ENCODE peak calls at places on chromosomes 13 and 19, in nine cellular contexts. Q, X, S, V, A, W, I, H and N are unnamed samples.

GRCh38 chr13:73200432-73200831 is 141.6 kb downstream of the KLF5 start:
- DNase-seq in I (no peak), Q (no peak), X (peak), W (peak), H (peak), A (no peak), S (no peak), V (no peak), N (no peak)

GRCh38 chr13:92804926-92805325 is 421.7 kb upstream of the GPC6 start:
- DNase-seq in V (no peak), X (no peak), Q (no peak), A (no peak), I (no peak), W (no peak), S (no peak), H (no peak), N (no peak)

GRCh38 chr13:100423375-100423774 is 165.2 kb downstream of the GGACT start:
- DNase-seq in A (no peak), Q (no peak), W (peak), V (no peak), I (no peak), S (no peak), X (peak), H (no peak), N (no peak)

GRCh38 chr13:59016250-59016649 is 1147.5 kb downstream of the DIAPH3 start:
- DNase-seq in I (no peak), A (no peak), W (peak), V (no peak), Q (no peak), X (no peak), H (no peak), S (no peak), N (no peak)

GRCh38 chr19:52270266-52270885 is 989 bp downstream of the ZNF766 start:
- DNase-seq in A (peak), V (no peak), I (no peak), S (no peak), H (no peak), X (peak), W (no peak), Q (no peak), N (peak)

GRCh38 chr19:7556696-7557315 is 21.3 kb downstream of the PNPLA6 start:
- DNase-seq in V (no peak), I (no peak), S (no peak), Q (no peak), W (no peak), H (no peak), X (no peak), A (no peak), N (no peak)

GRCh38 chr19:35468637-35469036 is 20.6 kb downstream of the FFAR2 start:
- DNase-seq in V (no peak), W (peak), X (no peak), Q (peak), I (peak), A (no peak), S (no peak), H (peak), N (peak)

GRCh38 chr19:4830332-4830731 is 1.2 kb downstream of the TICAM1 start:
- DNase-seq in V (no peak), X (no peak), W (no peak), A (no peak), S (no peak), Q (no peak), I (no peak), H (no peak), N (no peak)

GRCh38 chr19:44959691-44960090 is 4.5 kb downstream of the CLPTM1 start:
- DNase-seq in A (no peak), I (no peak), S (no peak), Q (no peak), H (no peak), X (no peak), W (no peak), V (no peak), N (no peak)

GRCh38 chr13:102680133-102680717 is 14.6 kb downstream of the METTL21C start:
- DNase-seq in I (no peak), A (no peak), Q (peak), S (no peak), W (no peak), X (no peak), H (no peak), V (no peak), N (no peak)

GRCh38 chr13:50915562-50915961 is 6.0 kb downstream of the RNASEH2B start:
- DNase-seq in S (no peak), I (peak), W (no peak), V (no peak), A (no peak), X (no peak), Q (no peak), H (no peak), N (peak)

GRCh38 chr13:50914848-50915247 is 5.3 kb downstream of the RNASEH2B start:
- DNase-seq in I (no peak), A (no peak), S (no peak), Q (no peak), H (no peak), W (peak), V (no peak), X (peak), N (peak)

GRCh38 chr13:50916701-50917184 is 7.2 kb downstream of the RNASEH2B start:
- DNase-seq in W (no peak), H (no peak), S (no peak), I (no peak), V (no peak), A (no peak), Q (no peak), X (no peak), N (no peak)

GRCh38 chr13:50919291-50919690 is 9.7 kb downstream of the RNASEH2B start:
- DNase-seq in Q (no peak), X (peak), V (no peak), S (no peak), I (no peak), H (no peak), A (no peak), W (no peak), N (no peak)

GRCh38 chr13:50917572-50917971 is 8.0 kb downstream of the RNASEH2B start:
- DNase-seq in Q (no peak), A (no peak), S (no peak), W (no peak), X (no peak), H (no peak), V (no peak), I (no peak), N (no peak)
- TF ChIP-seq CTCF in Q (no peak), A (no peak), S (no peak), W (no peak), X (no peak), H (no peak), V (no peak), I (no peak), N (no peak)

DNA sequence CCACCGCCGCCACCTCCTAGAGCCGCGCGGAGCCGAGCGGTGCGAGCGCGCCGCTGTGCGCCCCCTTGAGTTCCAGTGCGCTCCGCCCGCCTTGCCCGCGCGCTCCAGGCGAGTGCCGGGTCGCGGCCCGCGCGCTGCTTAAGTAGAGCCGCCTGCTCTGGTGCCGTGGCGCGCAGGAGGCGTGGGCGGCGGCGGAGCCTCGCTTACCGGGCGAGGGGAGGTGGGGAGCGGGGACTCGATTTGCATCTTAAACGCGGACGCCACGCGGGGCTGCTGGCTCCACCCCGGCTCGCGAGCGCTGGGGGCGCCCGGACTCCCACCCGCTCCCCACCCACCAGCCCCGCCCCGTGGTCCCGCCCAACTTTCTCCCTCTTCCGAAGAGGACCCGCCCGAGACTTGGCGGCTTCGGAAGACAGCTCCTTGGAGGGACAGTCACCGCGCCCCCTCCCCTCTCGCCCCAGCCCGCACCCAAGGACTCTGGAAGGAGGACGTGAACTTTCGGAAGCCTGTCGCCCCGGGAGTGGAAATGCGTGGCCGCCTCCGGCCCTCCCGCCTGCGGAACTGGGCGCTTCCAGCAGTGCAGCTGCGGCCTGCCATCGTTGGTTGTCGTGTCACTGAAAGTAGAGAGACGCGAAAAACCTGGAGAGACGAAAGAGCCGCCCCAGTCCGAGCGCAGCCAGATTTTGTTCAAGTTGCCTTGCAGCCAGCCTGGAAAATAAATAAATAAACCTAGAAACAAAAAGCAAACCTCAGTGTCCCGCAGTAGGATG is at the start of gene KCTD12:
- DNase-seq in A (peak), I (peak), H (peak), X (peak), V (peak), Q (peak), W (peak), S (no peak), N (peak)
- TF ChIP-seq CTCF in A (peak), I (no peak), H (peak), X (peak), V (peak), Q (no peak), W (no peak), S (peak), N (no peak)

GRCh38 chr19:10421240-10421948 is 1.1 kb downstream of the PDE4A start:
- DNase-seq in S (no peak), W (no peak), X (no peak), A (no peak), H (no peak), Q (no peak), V (no peak), I (no peak), N (peak)
- TF ChIP-seq CTCF in S (no peak), W (no peak), X (no peak), A (peak), H (no peak), Q (no peak), V (no peak), I (no peak), N (peak)

GRCh38 chr19:18279516-18280246 is 1.7 kb downstream of the JUND start:
- DNase-seq in A (peak), I (peak), S (peak), X (peak), W (peak), V (peak), H (peak), Q (peak), N (peak)

GRCh38 chr19:18280247-18281081 is 958 bp downstream of the JUND start:
- DNase-seq in V (peak), W (peak), Q (peak), I (peak), H (peak), S (no peak), X (peak), A (peak), N (peak)

GRCh38 chr19:18279266-18279515 is 2.2 kb downstream of the JUND start:
- DNase-seq in Q (no peak), V (no peak), I (no peak), W (no peak), X (no peak), S (no peak), A (no peak), H (no peak), N (no peak)

GRCh38 chr19:18281082-18282020 is at the start of gene JUND:
- DNase-seq in H (peak), I (peak), X (peak), Q (peak), W (peak), S (peak), A (peak), V (peak), N (peak)

DNA sequence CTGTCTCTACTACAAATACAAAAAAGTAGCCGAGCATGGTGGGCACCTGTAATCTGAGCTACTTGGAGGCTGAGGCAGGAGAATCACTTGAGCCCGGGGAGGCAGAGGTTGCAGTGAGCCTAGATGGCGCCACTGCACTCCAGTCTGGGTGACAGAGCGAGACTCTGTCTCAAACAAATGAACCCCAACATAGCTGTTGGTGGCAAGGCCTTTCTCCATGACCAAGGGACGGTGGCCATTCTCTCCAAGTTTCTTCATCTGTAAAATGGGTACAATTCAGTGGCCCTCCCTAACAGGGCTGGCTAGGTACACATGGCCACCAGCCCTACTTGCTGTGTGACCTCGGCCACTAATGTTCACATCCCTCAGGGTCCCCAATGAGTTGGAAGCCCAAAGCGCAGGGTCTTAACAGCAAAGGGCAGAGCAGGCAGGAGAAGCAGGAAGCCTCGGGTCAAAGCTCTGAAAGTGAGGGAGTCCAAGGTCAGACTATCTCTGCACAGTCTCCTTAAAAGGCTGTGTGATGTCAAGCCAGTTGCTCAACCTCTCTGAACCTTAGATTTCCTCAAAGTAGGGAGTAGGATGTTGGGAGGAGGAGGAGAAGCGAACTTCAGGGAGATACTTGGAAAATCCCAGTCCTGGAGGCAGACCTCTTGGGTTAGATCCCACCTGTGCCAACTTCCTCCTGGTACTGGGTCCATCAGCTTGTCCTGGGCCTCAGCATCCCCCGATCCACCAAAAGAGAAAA is 2.7 kb downstream of the JUND start:
- DNase-seq in I (peak), W (peak), H (peak), S (no peak), Q (peak), V (no peak), A (no peak), X (no peak), N (peak)
- TF ChIP-seq CTCF in I (peak), W (peak), H (no peak), S (peak), Q (peak), V (peak), A (no peak), X (peak), N (no peak)

DNA sequence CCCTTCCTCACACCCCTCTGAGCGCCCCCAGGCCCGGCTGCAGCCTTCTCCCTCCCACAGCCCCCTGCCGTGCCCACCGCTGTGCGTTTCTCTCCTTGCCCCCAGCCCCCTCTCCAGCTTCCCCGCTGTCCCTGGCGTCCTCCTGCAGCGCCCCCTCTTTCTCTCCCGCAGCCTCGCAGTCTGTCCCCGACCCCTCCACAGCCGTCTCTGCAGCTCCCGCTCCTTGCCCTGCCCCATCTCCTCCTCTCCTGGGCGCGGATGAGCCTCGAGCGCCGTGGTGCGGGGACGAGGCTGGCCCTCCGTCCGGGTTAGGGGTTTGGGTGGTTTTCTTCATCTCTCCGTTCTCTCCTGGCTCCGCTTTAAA is 1.1 kb downstream of the KMT5C start:
- DNase-seq in H (no peak), X (no peak), Q (peak), W (no peak), A (peak), I (no peak), V (no peak), S (no peak), N (peak)
- TF ChIP-seq CTCF in H (no peak), X (peak), Q (no peak), W (peak), A (no peak), I (no peak), V (peak), S (peak), N (peak)

DNA sequence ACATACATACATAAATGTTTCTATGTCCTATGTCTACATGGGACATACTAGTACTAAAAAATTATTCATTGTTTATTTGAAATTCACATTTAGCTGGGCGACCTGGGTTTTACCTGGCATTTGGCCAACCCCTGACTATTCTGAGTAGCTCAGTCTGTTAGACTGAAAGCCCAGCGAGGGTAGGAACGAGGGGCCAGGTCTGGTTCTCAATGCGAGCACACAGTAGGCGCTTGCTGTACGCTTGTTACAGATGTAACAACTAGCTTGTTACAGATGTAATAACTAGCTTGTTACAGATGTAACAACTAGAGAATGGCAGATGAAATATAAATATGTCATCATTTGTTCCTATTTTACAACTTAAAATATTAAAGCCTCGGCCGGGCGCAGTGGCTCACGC is 920 bp upstream of the ANO8 start:
- DNase-seq in H (no peak), S (no peak), A (no peak), Q (no peak), W (no peak), V (no peak), X (no peak), I (no peak), N (no peak)
- TF ChIP-seq CTCF in H (no peak), S (no peak), A (no peak), Q (no peak), W (no peak), V (no peak), X (no peak), I (no peak), N (no peak)

GRCh38 chr13:28531195-28531955 is 36.4 kb upstream of the FLT1 start:
- DNase-seq in X (peak), A (peak), S (no peak), I (no peak), W (peak), H (peak), V (peak), Q (no peak), N (no peak)

GRCh38 chr13:28532226-28533048 is 37.5 kb upstream of the FLT1 start:
- DNase-seq in H (no peak), I (no peak), W (no peak), V (no peak), X (no peak), S (no peak), Q (no peak), A (peak), N (no peak)

GRCh38 chr13:28529836-28530235 is 34.9 kb upstream of the FLT1 start:
- DNase-seq in A (no peak), V (no peak), X (no peak), Q (no peak), I (no peak), H (no peak), S (no peak), W (no peak), N (no peak)

GRCh38 chr13:28531956-28532225 is 37.0 kb upstream of the FLT1 start:
- DNase-seq in X (no peak), V (no peak), W (no peak), A (no peak), Q (no peak), S (no peak), H (no peak), I (no peak), N (no peak)

DNA sequence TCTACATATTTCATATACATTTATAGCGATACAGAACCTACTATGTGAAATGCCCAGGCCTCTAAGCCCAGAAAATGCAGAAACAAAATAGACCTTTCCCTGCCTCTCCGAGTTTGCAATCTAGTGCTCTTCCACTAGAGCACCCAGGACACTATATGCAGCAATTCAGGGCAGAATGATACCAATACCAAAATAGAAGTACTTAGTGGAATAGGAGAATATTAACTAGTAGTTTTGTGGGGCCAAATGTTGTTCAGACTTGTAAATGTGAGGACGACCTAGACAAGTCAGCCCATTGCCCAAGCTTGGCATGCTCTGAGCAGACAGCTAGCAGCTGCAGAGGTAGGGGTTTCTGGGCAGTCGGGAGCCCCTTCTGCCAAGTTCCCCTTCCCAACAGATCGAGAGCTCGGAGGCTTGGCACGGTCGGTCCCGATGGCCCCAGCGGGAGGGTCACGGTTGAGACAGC is 35.8 kb upstream of the FLT1 start:
- DNase-seq in V (no peak), W (peak), S (no peak), X (no peak), A (no peak), Q (no peak), I (no peak), H (no peak), N (no peak)
- TF ChIP-seq CTCF in V (no peak), W (peak), S (peak), X (peak), A (no peak), Q (no peak), I (no peak), H (no peak), N (no peak)

DNA sequence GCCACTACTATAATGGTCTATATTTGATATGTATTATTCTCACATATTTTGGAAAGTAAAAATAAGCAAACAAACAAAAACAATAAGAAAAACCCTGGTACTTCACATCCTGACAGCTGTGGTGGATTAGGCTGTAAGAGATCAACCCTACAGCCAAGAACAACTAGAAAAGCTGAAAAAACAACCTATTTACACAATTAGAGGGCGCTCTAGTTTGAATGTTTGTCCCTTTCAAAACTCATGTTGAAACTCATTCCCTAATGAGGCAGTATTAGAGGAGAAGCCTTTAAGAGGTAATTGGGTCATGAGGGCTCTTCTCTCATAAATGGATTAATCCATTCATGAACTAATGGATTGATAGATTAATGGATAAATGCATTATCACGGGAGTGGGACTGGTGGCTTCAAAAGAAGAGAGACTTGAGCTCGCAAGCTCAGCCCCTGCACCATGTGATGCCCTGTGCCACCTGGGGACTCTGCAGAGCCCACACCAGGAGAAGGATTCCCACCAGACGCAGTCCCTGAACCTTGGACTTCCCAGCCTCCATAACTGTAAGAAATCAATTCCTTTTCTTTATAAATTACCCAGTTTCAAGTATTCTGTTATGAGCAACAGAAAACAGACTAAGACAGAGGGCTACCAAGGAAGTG is 733.9 kb upstream of the ARGLU1 start:
- DNase-seq in A (no peak), I (no peak), S (no peak), Q (peak), W (peak), V (no peak), H (no peak), X (no peak), N (no peak)
- TF ChIP-seq CTCF in A (no peak), I (no peak), S (peak), Q (no peak), W (peak), V (no peak), H (no peak), X (no peak), N (no peak)

GRCh38 chr13:110874508-110874960 is 40.3 kb downstream of the ANKRD10 start:
- DNase-seq in W (peak), H (peak), S (no peak), A (peak), Q (peak), V (peak), X (peak), I (no peak), N (peak)
- TF ChIP-seq CTCF in W (no peak), H (no peak), S (no peak), A (no peak), Q (no peak), V (no peak), X (no peak), I (no peak), N (no peak)